ENCODE peak calls at places on chromosomes 6 and 20, in eight cellular contexts. One of them, this sample, is unnamed.

GRCh38 chr6:4496284-4496683 is 279.9 kb upstream of the CDYL start:
- DNase-seq in nucleus accumbens: no peak
- DNase-seq in neuronal stem cell: no peak
- DNase-seq in stimulated activated CD4-positive, alpha-beta T cell treated with anti-CD3 and anti-CD28 coated beads, Interleukin-1b, Interleukin-23, amount 100 ng/mL, for 1 hour: no peak
- DNase-seq in foreskin fibroblast: no peak
- DNase-seq in left lung: no peak
- DNase-seq in GM04504: no peak
- DNase-seq in transverse colon: no peak
- DNase-seq in this sample: no peak

GRCh38 chr20:31641391-31641790 is 3.7 kb downstream of the COX4I2 start:
- DNase-seq in left lung: no peak
- DNase-seq in foreskin fibroblast: no peak
- DNase-seq in nucleus accumbens: no peak
- DNase-seq in stimulated activated CD4-positive, alpha-beta T cell treated with anti-CD3 and anti-CD28 coated beads, Interleukin-1b, Interleukin-23, amount 100 ng/mL, for 1 hour: no peak
- DNase-seq in GM04504: no peak
- DNase-seq in neuronal stem cell: no peak
- DNase-seq in transverse colon: no peak
- DNase-seq in this sample: no peak

GRCh38 chr6:130307752-130308361 is 58.0 kb upstream of the TMEM200A start:
- DNase-seq in left lung: no peak
- DNase-seq in neuronal stem cell: no peak
- DNase-seq in foreskin fibroblast: peak
- DNase-seq in GM04504: peak
- DNase-seq in stimulated activated CD4-positive, alpha-beta T cell treated with anti-CD3 and anti-CD28 coated beads, Interleukin-1b, Interleukin-23, amount 100 ng/mL, for 1 hour: no peak
- DNase-seq in nucleus accumbens: no peak
- DNase-seq in transverse colon: no peak
- DNase-seq in this sample: no peak

GRCh38 chr6:92044312-92044711 is 1375.0 kb downstream of the EPHA7 start:
- DNase-seq in left lung: no peak
- DNase-seq in foreskin fibroblast: no peak
- DNase-seq in GM04504: no peak
- DNase-seq in neuronal stem cell: no peak
- DNase-seq in stimulated activated CD4-positive, alpha-beta T cell treated with anti-CD3 and anti-CD28 coated beads, Interleukin-1b, Interleukin-23, amount 100 ng/mL, for 1 hour: no peak
- DNase-seq in nucleus accumbens: no peak
- DNase-seq in transverse colon: no peak
- DNase-seq in this sample: no peak

GRCh38 chr6:91276315-91276714 is 689.4 kb upstream of the MAP3K7 start:
- DNase-seq in nucleus accumbens: no peak
- DNase-seq in foreskin fibroblast: no peak
- DNase-seq in left lung: no peak
- DNase-seq in GM04504: no peak
- DNase-seq in neuronal stem cell: no peak
- DNase-seq in stimulated activated CD4-positive, alpha-beta T cell treated with anti-CD3 and anti-CD28 coated beads, Interleukin-1b, Interleukin-23, amount 100 ng/mL, for 1 hour: no peak
- DNase-seq in transverse colon: no peak
- DNase-seq in this sample: peak

GRCh38 chr6:150145830-150146229 is 3.0 kb downstream of the PPP1R14C start:
- DNase-seq in neuronal stem cell: no peak
- DNase-seq in nucleus accumbens: no peak
- DNase-seq in foreskin fibroblast: no peak
- DNase-seq in GM04504: no peak
- DNase-seq in transverse colon: no peak
- DNase-seq in left lung: no peak
- DNase-seq in stimulated activated CD4-positive, alpha-beta T cell treated with anti-CD3 and anti-CD28 coated beads, Interleukin-1b, Interleukin-23, amount 100 ng/mL, for 1 hour: no peak
- DNase-seq in this sample: no peak

GRCh38 chr6:47413752-47414516 is 63.7 kb upstream of the CD2AP start:
- DNase-seq in stimulated activated CD4-positive, alpha-beta T cell treated with anti-CD3 and anti-CD28 coated beads, Interleukin-1b, Interleukin-23, amount 100 ng/mL, for 1 hour: no peak
- DNase-seq in left lung: no peak
- DNase-seq in nucleus accumbens: peak
- DNase-seq in neuronal stem cell: peak
- DNase-seq in foreskin fibroblast: peak
- DNase-seq in GM04504: no peak
- DNase-seq in transverse colon: no peak
- DNase-seq in this sample: peak

GRCh38 chr6:112443118-112443641 is 96.0 kb downstream of the RFPL4B start:
- DNase-seq in neuronal stem cell: peak
- DNase-seq in stimulated activated CD4-positive, alpha-beta T cell treated with anti-CD3 and anti-CD28 coated beads, Interleukin-1b, Interleukin-23, amount 100 ng/mL, for 1 hour: no peak
- DNase-seq in left lung: no peak
- DNase-seq in GM04504: no peak
- DNase-seq in transverse colon: no peak
- DNase-seq in foreskin fibroblast: peak
- DNase-seq in nucleus accumbens: no peak
- DNase-seq in this sample: no peak

GRCh38 chr20:48052492-48052870 is 267.2 kb upstream of the SULF2 start:
- DNase-seq in foreskin fibroblast: peak
- DNase-seq in GM04504: peak
- DNase-seq in nucleus accumbens: no peak
- DNase-seq in transverse colon: no peak
- DNase-seq in neuronal stem cell: no peak
- DNase-seq in left lung: no peak
- DNase-seq in stimulated activated CD4-positive, alpha-beta T cell treated with anti-CD3 and anti-CD28 coated beads, Interleukin-1b, Interleukin-23, amount 100 ng/mL, for 1 hour: no peak
- DNase-seq in this sample: no peak

GRCh38 chr6:112117554-112117953 is 30.2 kb downstream of the FAM229B start:
- DNase-seq in stimulated activated CD4-positive, alpha-beta T cell treated with anti-CD3 and anti-CD28 coated beads, Interleukin-1b, Interleukin-23, amount 100 ng/mL, for 1 hour: no peak
- DNase-seq in transverse colon: no peak
- DNase-seq in foreskin fibroblast: peak
- DNase-seq in left lung: no peak
- DNase-seq in neuronal stem cell: no peak
- DNase-seq in nucleus accumbens: no peak
- DNase-seq in GM04504: no peak
- DNase-seq in this sample: no peak

GRCh38 chr6:69027861-69028260 is 392.8 kb downstream of the ADGRB3 start:
- DNase-seq in neuronal stem cell: no peak
- DNase-seq in foreskin fibroblast: no peak
- DNase-seq in left lung: no peak
- DNase-seq in transverse colon: no peak
- DNase-seq in stimulated activated CD4-positive, alpha-beta T cell treated with anti-CD3 and anti-CD28 coated beads, Interleukin-1b, Interleukin-23, amount 100 ng/mL, for 1 hour: no peak
- DNase-seq in nucleus accumbens: no peak
- DNase-seq in GM04504: no peak
- DNase-seq in this sample: no peak

GRCh38 chr6:150079604-150080003 is 10.7 kb upstream of the ULBP3 start:
- DNase-seq in GM04504: no peak
- DNase-seq in transverse colon: no peak
- DNase-seq in nucleus accumbens: no peak
- DNase-seq in foreskin fibroblast: no peak
- DNase-seq in stimulated activated CD4-positive, alpha-beta T cell treated with anti-CD3 and anti-CD28 coated beads, Interleukin-1b, Interleukin-23, amount 100 ng/mL, for 1 hour: no peak
- DNase-seq in left lung: no peak
- DNase-seq in neuronal stem cell: no peak
- DNase-seq in this sample: no peak

GRCh38 chr6:2450546-2450945 is 205.1 kb upstream of the GMDS start:
- DNase-seq in left lung: no peak
- DNase-seq in transverse colon: peak
- DNase-seq in nucleus accumbens: no peak
- DNase-seq in GM04504: no peak
- DNase-seq in stimulated activated CD4-positive, alpha-beta T cell treated with anti-CD3 and anti-CD28 coated beads, Interleukin-1b, Interleukin-23, amount 100 ng/mL, for 1 hour: no peak
- DNase-seq in foreskin fibroblast: peak
- DNase-seq in neuronal stem cell: no peak
- DNase-seq in this sample: peak

GRCh38 chr6:134550604-134551003 is 232.7 kb upstream of the SGK1 start:
- DNase-seq in stimulated activated CD4-positive, alpha-beta T cell treated with anti-CD3 and anti-CD28 coated beads, Interleukin-1b, Interleukin-23, amount 100 ng/mL, for 1 hour: no peak
- DNase-seq in left lung: no peak
- DNase-seq in GM04504: no peak
- DNase-seq in neuronal stem cell: no peak
- DNase-seq in transverse colon: no peak
- DNase-seq in foreskin fibroblast: peak
- DNase-seq in nucleus accumbens: no peak
- DNase-seq in this sample: no peak

GRCh38 chr20:41989935-41990635 is 371.9 kb upstream of the CHD6 start:
- DNase-seq in GM04504: no peak
- DNase-seq in left lung: no peak
- DNase-seq in stimulated activated CD4-positive, alpha-beta T cell treated with anti-CD3 and anti-CD28 coated beads, Interleukin-1b, Interleukin-23, amount 100 ng/mL, for 1 hour: no peak
- DNase-seq in neuronal stem cell: peak
- DNase-seq in foreskin fibroblast: no peak
- DNase-seq in transverse colon: no peak
- DNase-seq in nucleus accumbens: no peak
- DNase-seq in this sample: no peak

This sample was measured in small intestine.